ENCODE peak calls at places on chromosome 15, in nine cellular contexts. F, Y, L, A, G, N, H, U and Z are unnamed samples.

GRCh38 chr15:85179700-85180099 is 198.0 kb downstream of the PDE8A start:
- DNase-seq in F (no peak), Y (no peak), L (no peak), A (no peak), G (no peak), N (no peak), H (no peak), U (no peak), Z (no peak)

GRCh38 chr15:70096215-70096974 is 1.3 kb downstream of the TLE3 start:
- DNase-seq in F (peak), Y (no peak), L (peak), A (no peak), G (no peak), N (peak), H (peak), U (no peak), Z (no peak)

GRCh38 chr15:91133511-91133910 is 33.5 kb downstream of the SV2B start:
- DNase-seq in F (no peak), Y (no peak), L (no peak), A (no peak), G (no peak), N (no peak), H (no peak), U (no peak), Z (no peak)

GRCh38 chr15:68412218-68412617 is 19.7 kb downstream of the ITGA11 start:
- DNase-seq in F (no peak), Y (peak), L (no peak), A (peak), G (no peak), N (no peak), H (no peak), U (no peak), Z (no peak)

GRCh38 chr15:28930476-28931291 is 44.9 kb downstream of the APBA2 start:
- DNase-seq in F (no peak), Y (no peak), L (no peak), A (no peak), G (no peak), N (no peak), H (no peak), U (no peak), Z (no peak)

GRCh38 chr15:37900286-37901221 is 33.9 kb upstream of the TMCO5A start:
- DNase-seq in F (peak), Y (no peak), L (peak), A (no peak), G (no peak), N (no peak), H (no peak), U (peak), Z (peak)

GRCh38 chr15:81054236-81054635 is 53.5 kb downstream of the TLNRD1 start:
- DNase-seq in F (no peak), Y (no peak), L (peak), A (no peak), G (no peak), N (no peak), H (no peak), U (peak), Z (peak)

GRCh38 chr15:77528968-77529319 is 103.8 kb downstream of the LINGO1 start:
- DNase-seq in F (no peak), Y (no peak), L (no peak), A (no peak), G (no peak), N (no peak), H (no peak), U (no peak), Z (no peak)

GRCh38 chr15:69090197-69090948 is 70.1 kb upstream of the GLCE start:
- DNase-seq in F (peak), Y (no peak), L (no peak), A (no peak), G (no peak), N (no peak), H (no peak), U (no peak), Z (peak)

GRCh38 chr15:60546764-60547163 is 67.8 kb upstream of the ICE2 start:
- DNase-seq in F (no peak), Y (no peak), L (no peak), A (no peak), G (no peak), N (no peak), H (no peak), U (no peak), Z (no peak)

GRCh38 chr15:85625856-85626255 is 168.9 kb downstream of the KLHL25 start:
- DNase-seq in F (no peak), Y (no peak), L (peak), A (no peak), G (no peak), N (no peak), H (peak), U (no peak), Z (peak)

GRCh38 chr15:65305144-65305758 is 774 bp downstream of the RNU5B-1 start:
- DNase-seq in F (no peak), Y (no peak), L (no peak), A (no peak), G (no peak), N (no peak), H (no peak), U (no peak), Z (no peak)

GRCh38 chr15:65303687-65304392 is 637 bp upstream of the RNU5B-1 start:
- DNase-seq in F (peak), Y (no peak), L (peak), A (no peak), G (no peak), N (peak), H (no peak), U (no peak), Z (peak)

GRCh38 chr15:65305776-65306175 is 1.3 kb downstream of the RNU5B-1 start:
- DNase-seq in F (no peak), Y (no peak), L (no peak), A (no peak), G (no peak), N (no peak), H (no peak), U (no peak), Z (no peak)

GRCh38 chr15:65306551-65306950 is 2.1 kb downstream of the RNU5B-1 start:
- DNase-seq in F (no peak), Y (no peak), L (no peak), A (no peak), G (no peak), N (no peak), H (no peak), U (no peak), Z (no peak)

DNA sequence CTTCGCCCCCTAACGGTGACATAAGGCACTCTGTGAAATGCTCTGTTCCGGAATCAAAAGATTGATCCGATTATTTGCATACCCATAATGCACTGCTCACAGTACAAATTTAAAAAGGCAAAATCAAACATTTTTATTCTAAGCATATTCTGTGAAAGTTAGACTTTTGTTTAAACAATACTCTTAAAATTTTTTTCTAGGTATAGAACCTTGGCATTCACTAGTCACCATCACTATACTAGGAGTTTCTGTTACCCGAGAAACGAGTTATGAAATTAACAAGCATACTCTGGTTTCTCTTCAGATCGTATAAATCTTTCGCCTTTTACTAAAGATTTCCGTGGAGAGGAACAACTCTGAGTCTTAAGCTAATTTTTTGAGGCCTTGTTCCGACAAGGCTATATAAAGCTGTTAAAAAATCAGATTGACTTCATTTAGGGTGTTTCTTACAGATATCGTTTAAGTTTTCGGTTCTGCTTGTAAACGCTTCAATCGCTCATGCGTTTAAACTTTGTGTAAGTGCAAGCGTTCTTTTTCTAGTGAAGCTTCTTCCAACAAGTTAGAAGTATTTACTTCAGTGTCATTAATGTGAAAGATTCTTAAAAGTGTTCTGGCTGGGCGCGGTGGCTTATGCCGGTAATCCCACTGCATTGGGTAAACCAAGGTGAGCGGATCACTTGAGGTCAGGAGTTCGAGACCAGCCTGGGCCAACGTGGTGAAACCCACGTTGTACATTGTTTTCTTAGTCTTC is at the start of gene RNU5B-1:
- DNase-seq in F (peak), Y (peak), L (peak), A (peak), G (no peak), N (peak), H (peak), U (peak), Z (peak)
- TF ChIP-seq CTCF in F (no peak), Y (peak), L (peak), A (peak), G (peak), N (peak), H (peak), U (peak), Z (peak)

DNA sequence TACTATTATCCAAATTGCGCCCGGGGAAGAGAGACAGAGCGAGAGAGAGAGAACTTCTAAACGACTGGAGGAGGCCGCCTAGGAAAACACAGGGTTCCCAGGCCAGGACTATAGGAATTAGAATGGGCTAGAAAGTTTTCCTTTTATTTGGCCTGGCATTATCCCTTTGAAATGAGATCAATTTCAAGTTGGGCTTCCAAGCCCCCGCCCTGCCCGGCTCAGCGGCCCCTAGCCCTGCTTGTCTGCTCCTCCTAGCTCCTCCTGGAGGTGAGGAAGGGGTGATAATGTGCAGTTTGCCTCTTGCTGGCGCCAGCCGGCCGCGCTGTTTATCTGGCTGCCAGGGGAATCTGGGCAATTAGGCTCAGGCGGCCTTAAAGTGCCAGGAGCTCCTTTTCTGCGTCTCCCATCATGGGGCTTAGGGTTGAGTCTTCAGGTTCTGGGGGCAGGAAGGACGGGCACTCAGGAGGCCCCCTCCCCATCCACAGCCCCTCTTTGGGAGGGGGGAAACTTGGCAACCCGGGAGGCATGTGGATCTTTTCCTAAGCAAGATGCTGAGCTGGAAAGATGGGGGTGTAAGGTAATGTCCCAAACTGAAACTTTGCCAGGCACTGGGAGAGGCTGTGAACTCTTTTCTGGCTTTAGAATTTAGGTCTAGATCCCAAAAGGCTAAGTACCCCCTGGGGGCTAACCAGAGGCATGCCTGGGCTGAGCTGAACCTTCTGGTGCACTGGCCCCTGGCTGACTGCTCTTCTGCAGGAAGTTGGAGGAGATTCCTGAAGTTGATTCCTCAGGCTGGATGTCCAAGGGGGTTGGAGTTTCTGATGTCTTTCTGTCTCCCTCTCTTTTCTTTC is 5.5 kb downstream of the SMAD6 start:
- DNase-seq in F (no peak), Y (peak), L (peak), A (no peak), G (no peak), N (peak), H (no peak), U (no peak), Z (peak)
- TF ChIP-seq CTCF in F (no peak), Y (peak), L (peak), A (peak), G (no peak), N (no peak), H (no peak), U (peak), Z (no peak)

DNA sequence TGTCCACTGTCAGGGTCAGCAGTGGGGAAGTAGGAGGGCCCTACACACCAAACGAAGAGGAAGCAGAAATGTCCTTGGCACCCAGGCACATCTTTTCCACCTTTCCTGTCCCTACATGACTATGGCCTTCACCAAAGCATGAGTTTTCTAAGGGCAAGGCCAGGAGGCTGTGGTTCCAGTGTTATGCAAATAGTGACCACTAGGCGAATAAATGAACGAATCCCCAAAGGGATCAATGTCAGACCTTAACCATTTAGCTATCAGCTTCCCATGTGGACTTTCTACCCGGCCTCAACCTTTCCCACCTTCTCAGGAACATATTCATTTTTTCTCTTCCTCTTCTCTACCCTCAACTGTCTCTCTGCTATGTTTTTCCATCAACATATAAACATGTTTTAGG is 63.1 kb downstream of the NTRK3 start:
- DNase-seq in F (no peak), Y (no peak), L (no peak), A (no peak), G (no peak), N (no peak), H (no peak), U (no peak), Z (no peak)
- TF ChIP-seq CTCF in F (peak), Y (peak), L (no peak), A (no peak), G (no peak), N (no peak), H (peak), U (no peak), Z (no peak)

GRCh38 chr15:71485094-71485693 is 325.2 kb upstream of the NR2E3 start:
- DNase-seq in F (no peak), Y (no peak), L (no peak), A (no peak), G (no peak), N (no peak), H (no peak), U (no peak), Z (peak)
- TF ChIP-seq CTCF in F (peak), Y (peak), L (peak), A (peak), G (no peak), N (peak), H (peak), U (peak), Z (peak)

DNA sequence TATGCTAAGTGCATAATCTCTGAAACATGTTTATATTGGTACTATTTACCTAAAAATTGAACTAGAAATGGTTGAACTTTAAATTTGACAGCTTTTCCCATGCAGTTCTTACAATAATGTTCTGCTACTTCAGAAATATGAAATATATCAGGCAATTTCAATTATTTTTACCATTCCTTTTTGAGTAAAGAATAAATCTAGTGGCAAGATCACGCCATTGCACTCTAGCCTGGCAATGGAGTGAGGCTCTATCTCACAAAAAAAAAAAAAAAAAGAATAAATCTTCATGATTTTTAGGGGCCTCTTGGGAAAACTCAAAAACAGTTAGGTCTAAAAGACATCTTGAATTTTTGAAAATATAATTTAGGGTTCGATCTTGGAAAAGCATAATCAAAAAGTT is 10.6 kb upstream of the DNAAF4 start:
- DNase-seq in F (no peak), Y (no peak), L (no peak), A (no peak), G (no peak), N (no peak), H (no peak), U (no peak), Z (no peak)
- TF ChIP-seq CTCF in F (peak), Y (no peak), L (no peak), A (peak), G (no peak), N (no peak), H (no peak), U (no peak), Z (peak)

DNA sequence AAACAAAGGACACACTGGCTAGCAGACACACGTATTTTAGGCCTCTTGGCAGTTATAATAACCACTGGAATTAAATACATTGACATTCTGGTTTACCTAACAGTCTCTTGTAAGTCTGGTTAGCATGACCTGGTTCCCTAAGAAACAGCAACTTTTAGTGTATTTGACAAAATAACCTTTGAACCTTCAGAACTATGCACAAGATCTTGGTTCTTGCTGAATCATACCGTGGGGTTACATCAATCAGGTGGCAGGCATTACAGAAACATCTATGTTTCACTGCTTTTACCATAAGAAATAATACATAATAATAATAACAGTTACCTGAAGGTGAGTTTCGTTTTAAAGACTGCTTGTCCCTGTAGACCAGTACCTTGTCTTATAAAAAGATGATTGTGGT is 18.8 kb downstream of the LEO1 start:
- DNase-seq in F (no peak), Y (no peak), L (no peak), A (no peak), G (no peak), N (no peak), H (no peak), U (no peak), Z (no peak)
- TF ChIP-seq CTCF in F (no peak), Y (no peak), L (no peak), A (no peak), G (no peak), N (no peak), H (no peak), U (no peak), Z (no peak)

GRCh38 chr15:36501063-36501678 is 78.3 kb upstream of the CDIN1 start:
- DNase-seq in F (peak), Y (no peak), L (peak), A (no peak), G (no peak), N (no peak), H (no peak), U (peak), Z (peak)
- TF ChIP-seq CTCF in F (peak), Y (peak), L (peak), A (peak), G (no peak), N (peak), H (peak), U (peak), Z (peak)

GRCh38 chr15:89128320-89129122 is 40.3 kb downstream of the ABHD2 start:
- DNase-seq in F (no peak), Y (no peak), L (no peak), A (no peak), G (no peak), N (no peak), H (no peak), U (no peak), Z (peak)

GRCh38 chr15:89127054-89127702 is 38.9 kb downstream of the ABHD2 start:
- DNase-seq in F (no peak), Y (no peak), L (no peak), A (no peak), G (no peak), N (no peak), H (no peak), U (no peak), Z (no peak)

GRCh38 chr15:89129123-89129815 is 41.0 kb downstream of the ABHD2 start:
- DNase-seq in F (no peak), Y (peak), L (no peak), A (no peak), G (no peak), N (peak), H (no peak), U (no peak), Z (no peak)

GRCh38 chr15:89130194-89130593 is 41.9 kb downstream of the ABHD2 start:
- DNase-seq in F (no peak), Y (no peak), L (no peak), A (no peak), G (no peak), N (no peak), H (peak), U (no peak), Z (no peak)

GRCh38 chr15:89129816-89130134 is 41.5 kb downstream of the ABHD2 start:
- DNase-seq in F (no peak), Y (no peak), L (no peak), A (no peak), G (no peak), N (no peak), H (no peak), U (no peak), Z (no peak)
- TF ChIP-seq CTCF in F (no peak), Y (no peak), L (no peak), A (no peak), G (no peak), N (no peak), H (no peak), U (no peak), Z (no peak)